ENCODE peak calls at places on chromosome 17, in nine cellular contexts. B is cardiac muscle cell; S is choroid plexus epithelial cell; D is nephron progenitor cell; C is activated CD8-positive, alpha-beta T cell treated with anti-CD3 and anti-CD28 coated beads for 36 hours; W is IMR-90; F is RWPE1; E is AG04449; R is astrocyte of the spinal cord. T is an unnamed sample.

GRCh38 chr17:260031-260791 is 78.8 kb upstream of the DOC2B start:
- DNase-seq in R (no peak), D (no peak), W (no peak), C (no peak), E (no peak), B (no peak), F (no peak), S (no peak), T (no peak)

GRCh38 chr17:71902931-71903506 is 217.8 kb upstream of the SOX9 start:
- DNase-seq in B (peak; percentile 3), C (no peak), S (peak; percentile 68), R (peak; percentile 43), F (peak; percentile 5), E (no peak), W (peak; percentile 52), D (no peak), T (no peak)

GRCh38 chr17:41527076-41528023 is 758 bp downstream of the KRT19 start:
- DNase-seq in D (peak; percentile 55), F (no peak), S (no peak), B (peak; percentile 29), R (no peak), W (no peak), E (no peak), C (no peak), T (no peak)

GRCh38 chr17:17994271-17994670 is 21.6 kb downstream of the DRC3 start:
- DNase-seq in D (peak; percentile 43), E (no peak), R (peak; percentile 27), S (peak; percentile 45), C (peak; percentile 55), B (peak; percentile 41), W (no peak), F (no peak), T (no peak)

GRCh38 chr17:76789235-76789788 is 51.4 kb downstream of the MFSD11 start:
- DNase-seq in R (no peak), B (no peak), D (peak; percentile 16), C (no peak), F (no peak), W (no peak), S (no peak), E (no peak), T (no peak)

GRCh38 chr17:61444831-61445230 is 7.4 kb upstream of the TBX4 start:
- DNase-seq in E (no peak), C (no peak), D (no peak), S (no peak), W (peak; percentile 79), F (no peak), B (no peak), R (peak; percentile 15), T (peak; percentile 63)

GRCh38 chr17:29844339-29845048 is 85.5 kb downstream of the SSH2 start:
- DNase-seq in S (peak; percentile 48), B (peak; percentile 76), F (no peak), D (no peak), E (no peak), C (no peak), W (no peak), R (peak; percentile 22), T (no peak)

GRCh38 chr17:65055708-65056638 is 567 bp downstream of the GNA13 start:
- DNase-seq in S (peak; percentile 30), E (no peak), W (peak; percentile 22), D (peak; percentile 49), R (peak; percentile 30), F (peak; percentile 44), C (peak; percentile 64), B (no peak), T (peak; percentile 36)

GRCh38 chr17:67025216-67025792 is 19.1 kb upstream of the CACNG1 start:
- DNase-seq in B (no peak), D (no peak), S (no peak), W (no peak), E (no peak), R (no peak), C (no peak), F (no peak), T (no peak)

GRCh38 chr17:55436224-55437164 is 14.9 kb upstream of the MMD start:
- DNase-seq in E (no peak), S (no peak), C (no peak), W (no peak), F (no peak), R (no peak), B (no peak), D (no peak), T (no peak)

GRCh38 chr17:71447644-71448043 is 673.2 kb upstream of the SOX9 start:
- DNase-seq in W (no peak), E (no peak), C (no peak), S (no peak), F (no peak), B (no peak), D (no peak), R (no peak), T (no peak)

GRCh38 chr17:51258756-51259573 is 884 bp downstream of the MBTD1 start:
- DNase-seq in E (no peak), R (no peak), F (peak; percentile 34), C (peak; percentile 32), W (no peak), B (peak; percentile 44), D (peak; percentile 48), S (peak; percentile 49), T (no peak)

GRCh38 chr17:56751145-56751743 is 82.5 kb downstream of the C17orf67 start:
- DNase-seq in R (no peak), D (no peak), B (no peak), F (no peak), W (no peak), C (no peak), E (no peak), S (no peak), T (peak; percentile 22)

GRCh38 chr17:40340880-40341807 is 23.4 kb downstream of the GJD3 start:
- DNase-seq in S (peak; percentile 68), C (peak; percentile 93), B (peak; percentile 82), F (peak; percentile 68), W (peak; percentile 73), R (peak; percentile 68), E (no peak), D (peak; percentile 90), T (peak; percentile 89)

GRCh38 chr17:32007463-32008298 is 498 bp downstream of the LRRC37B start:
- DNase-seq in D (no peak), R (peak; percentile 19), S (peak; percentile 28), C (peak; percentile 70), F (peak; percentile 37), B (peak; percentile 29), W (peak; percentile 19), E (no peak), T (no peak)

GRCh38 chr17:67200727-67201301 is 44.2 kb downstream of the HELZ start:
- DNase-seq in R (no peak), W (no peak), D (no peak), E (no peak), F (peak; percentile 43), S (peak; percentile 35), C (no peak), B (peak; percentile 21), T (no peak)

GRCh38 chr17:76365256-76365903 is 11.7 kb upstream of the PRPSAP1 start:
- DNase-seq in W (no peak), E (no peak), C (no peak), R (no peak), F (no peak), B (no peak), S (peak; percentile 39), D (no peak), T (no peak)

GRCh38 chr17:19578545-19578944 is 44.9 kb downstream of the SLC47A1 start:
- DNase-seq in F (peak; percentile 20), R (peak; percentile 5), E (no peak), S (peak; percentile 29), B (peak; percentile 15), W (no peak), D (no peak), C (no peak), T (peak; percentile 2)

DNA sequence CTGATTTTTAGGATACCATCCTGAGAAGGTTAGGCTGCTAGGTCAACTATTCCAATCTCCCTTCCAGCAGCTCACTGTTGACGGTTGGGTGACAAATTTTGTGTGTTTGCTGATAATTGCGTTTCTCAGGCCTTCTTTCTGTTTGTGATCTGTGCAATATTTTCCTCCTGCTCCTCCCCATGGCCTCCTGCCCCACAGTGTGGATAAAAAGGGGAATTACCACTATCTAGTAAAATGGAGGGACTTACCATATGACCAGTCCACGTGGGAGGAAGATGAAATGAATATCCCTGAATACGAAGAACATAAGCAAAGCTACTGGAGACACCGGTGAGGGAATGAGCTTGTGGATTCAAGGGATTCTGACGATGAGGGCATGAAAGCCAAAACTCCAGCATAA is 9.2 kb downstream of the CHD3 start:
- DNase-seq in S (peak; percentile 83), C (peak; percentile 25), D (no peak), R (peak; percentile 55), W (peak; percentile 77), B (peak; percentile 77), E (no peak), F (peak; percentile 34), T (peak; percentile 54)
- TF ChIP-seq CTCF in S (peak; percentile 62), C (no peak), D (no peak), R (peak; percentile 36), W (peak; percentile 77), B (peak; percentile 53), E (peak; percentile 44), F (peak; percentile 44), T (peak; percentile 71)

GRCh38 chr17:73620414-73620813 is 23.8 kb downstream of the SDK2 start:
- DNase-seq in C (no peak), F (no peak), W (no peak), D (no peak), B (no peak), S (no peak), E (no peak), R (no peak), T (no peak)
- TF ChIP-seq CTCF in C (no peak), F (no peak), W (no peak), D (no peak), B (no peak), S (no peak), E (no peak), R (no peak), T (no peak)

GRCh38 chr17:81926451-81927144 is 937 bp downstream of the MAFG start:
- DNase-seq in F (peak; percentile 71), E (no peak), B (peak; percentile 84), S (peak; percentile 64), R (peak; percentile 72), W (peak; percentile 79), D (peak; percentile 69), C (peak; percentile 76), T (peak; percentile 75)

GRCh38 chr17:81927145-81927652 is 336 bp downstream of the MAFG start:
- DNase-seq in B (no peak), D (no peak), W (no peak), S (no peak), C (no peak), E (no peak), F (no peak), R (no peak), T (no peak)

GRCh38 chr17:81928497-81929252 is 1.1 kb upstream of the MAFG start:
- DNase-seq in W (no peak), D (no peak), C (no peak), S (no peak), B (no peak), R (no peak), E (no peak), F (peak; percentile 25), T (no peak)

GRCh38 chr17:81929253-81930141 is 2.0 kb upstream of the MAFG start:
- DNase-seq in W (no peak), S (no peak), C (no peak), B (no peak), E (no peak), F (no peak), R (no peak), D (no peak), T (no peak)

GRCh38 chr17:81927653-81928496 is at the start of gene MAFG:
- DNase-seq in E (no peak), R (peak; percentile 96), C (peak; percentile 93), B (peak; percentile 97), W (peak; percentile 90), D (peak; percentile 94), F (peak; percentile 92), S (peak; percentile 95), T (peak; percentile 84)
- TF ChIP-seq CTCF in E (peak; percentile 66), R (peak; percentile 33), C (peak; percentile 65), B (peak; percentile 43), W (peak; percentile 45), D (peak; percentile 20), F (peak; percentile 59), S (peak; percentile 28), T (peak; percentile 72)

GRCh38 chr17:48492401-48493298 is 38.2 kb downstream of the HOXB1 start:
- DNase-seq in W (peak; percentile 74), R (peak; percentile 74), F (peak; percentile 60), S (peak; percentile 59), D (peak; percentile 86), B (peak; percentile 72), E (no peak), C (peak; percentile 70), T (peak; percentile 25)
- TF ChIP-seq CTCF in W (peak; percentile 86), R (peak; percentile 79), F (peak; percentile 93), S (peak; percentile 62), D (peak; percentile 64), B (peak; percentile 94), E (peak; percentile 90), C (peak; percentile 96), T (peak; percentile 84)